ENCODE peak calls at places on chromosomes 5 and 9, in six cellular contexts. Q is CD8-positive, alpha-beta T cell; M is AG09319; L is esophagus squamous epithelium; G is lower lobe of right lung; C is GM20000. V is an unnamed sample.
A peak's percentile ranks its signal among the peaks of the same experiment; 100 is the strongest.

GRCh38 chr5:39074009-39074886 is at the start of gene RICTOR:
- DNase-seq in G (peak; percentile 95), C (peak; percentile 97), M (peak; percentile 63), Q (peak; percentile 91), L (peak; percentile 48), V (peak; percentile 94)

GRCh38 chr5:181120311-181120710 is 10.7 kb downstream of the OR2V1 start:
- DNase-seq in Q (no peak), C (no peak), L (no peak), G (no peak), M (no peak), V (no peak)

GRCh38 chr5:116045821-116046220 is 13.5 kb downstream of the ARL14EPL start:
- DNase-seq in Q (no peak), M (no peak), C (no peak), L (no peak), G (no peak), V (no peak)

GRCh38 chr5:123512631-123513461 is 869 bp downstream of the CSNK1G3 start:
- DNase-seq in M (no peak), C (peak; percentile 65), G (peak; percentile 57), Q (peak; percentile 26), L (no peak), V (peak; percentile 47)

GRCh38 chr5:153559926-153560325 is 69.5 kb downstream of the GRIA1 start:
- DNase-seq in C (no peak), L (no peak), Q (no peak), M (peak; percentile 47), G (no peak), V (no peak)

GRCh38 chr9:129458663-129459549 is 162.0 kb downstream of the C9orf50 start:
- DNase-seq in Q (peak; percentile 59), C (no peak), L (no peak), M (no peak), G (peak; percentile 61), V (no peak)

GRCh38 chr9:89817186-89817960 is 212.6 kb downstream of the GADD45G start:
- DNase-seq in Q (no peak), M (no peak), L (no peak), C (no peak), G (no peak), V (no peak)

GRCh38 chr9:37969130-37969529 is 65.2 kb upstream of the SLC25A51 start:
- DNase-seq in M (no peak), C (no peak), G (no peak), L (no peak), Q (no peak), V (no peak)

GRCh38 chr5:109857405-109858031 is 167.8 kb downstream of the MAN2A1 start:
- DNase-seq in Q (peak; percentile 15), L (no peak), G (no peak), M (no peak), C (no peak), V (no peak)

GRCh38 chr9:123757547-123757946 is 172.4 kb downstream of the DENND1A start:
- DNase-seq in Q (no peak), L (no peak), M (no peak), G (no peak), C (no peak), V (no peak)

GRCh38 chr5:73496984-73497457 is 1.2 kb upstream of the BTF3 start:
- DNase-seq in M (no peak), L (no peak), G (no peak), C (no peak), Q (no peak), V (peak; percentile 31)

GRCh38 chr5:97550164-97550563 is 367.1 kb upstream of the RIOK2 start:
- DNase-seq in C (no peak), L (no peak), M (no peak), G (no peak), Q (no peak), V (no peak)

GRCh38 chr9:34986541-34987047 is 3.0 kb upstream of the DNAJB5 start:
- DNase-seq in C (no peak), L (no peak), Q (peak; percentile 66), M (no peak), G (peak; percentile 58), V (no peak)

GRCh38 chr5:167393328-167393727 is 898.1 kb upstream of the WWC1 start:
- DNase-seq in G (no peak), M (no peak), C (no peak), Q (no peak), L (no peak), V (no peak)

GRCh38 chr5:135761746-135762145 is 72.7 kb upstream of the SLC25A48 start:
- DNase-seq in Q (no peak), G (no peak), L (no peak), C (no peak), M (no peak), V (no peak)

GRCh38 chr5:10192309-10192708 is 57.4 kb downstream of the ATPSCKMT start:
- DNase-seq in G (no peak), M (peak; percentile 38), Q (no peak), L (no peak), C (no peak), V (no peak)

GRCh38 chr5:26805076-26805475 is 233.3 kb downstream of the CDH9 start:
- DNase-seq in L (no peak), C (no peak), M (no peak), G (no peak), Q (no peak), V (no peak)

GRCh38 chr5:83721878-83722779 is 1.5 kb upstream of the HAPLN1 start:
- DNase-seq in M (peak; percentile 46), L (no peak), C (peak; percentile 71), Q (no peak), G (peak; percentile 59), V (peak; percentile 73)

GRCh38 chr5:21644032-21644431 is 1209.1 kb downstream of the CDH12 start:
- DNase-seq in Q (no peak), C (no peak), G (no peak), L (no peak), M (no peak), V (no peak)

GRCh38 chr5:142322747-142323479 is 1.9 kb downstream of the SPRY4 start:
- DNase-seq in L (no peak), C (no peak), M (peak; percentile 63), G (no peak), Q (no peak), V (no peak)

GRCh38 chr5:142325677-142326479 is 1.1 kb upstream of the SPRY4 start:
- DNase-seq in G (peak; percentile 73), M (peak; percentile 28), C (no peak), Q (no peak), L (no peak), V (no peak)

GRCh38 chr5:142323480-142324376 is 1.1 kb downstream of the SPRY4 start:
- DNase-seq in L (no peak), G (peak; percentile 50), M (no peak), C (no peak), Q (no peak), V (no peak)

GRCh38 chr5:142324871-142325676 is at the start of gene SPRY4:
- DNase-seq in G (peak; percentile 92), L (peak; percentile 31), M (peak; percentile 96), C (peak; percentile 90), Q (peak; percentile 80), V (peak; percentile 89)

DNA sequence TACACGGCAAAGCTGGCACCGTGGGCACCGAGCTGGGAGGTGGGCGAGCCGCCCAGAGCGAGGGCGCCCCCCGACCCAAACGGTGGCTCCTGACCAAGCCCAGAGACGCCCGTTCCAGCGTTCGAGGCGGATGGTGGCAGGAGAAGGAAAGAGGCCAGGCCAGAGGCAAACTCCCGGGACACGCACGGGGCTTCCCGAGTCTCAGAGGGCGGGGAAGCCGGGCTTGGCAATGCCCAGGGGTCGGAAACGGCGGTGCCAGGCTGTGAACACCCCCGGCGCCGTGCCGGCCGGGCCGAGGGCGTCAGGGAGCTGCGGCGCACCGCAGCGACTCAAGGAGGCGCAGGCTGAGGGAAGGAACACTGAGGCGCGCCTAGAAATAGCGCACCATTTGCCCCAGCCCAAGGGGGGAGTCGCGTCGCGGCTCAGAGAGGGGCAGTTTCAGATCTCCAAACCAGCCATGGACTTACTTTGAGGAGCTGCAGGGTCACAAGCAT is 397 bp downstream of the SPRY4 start:
- DNase-seq in Q (no peak), C (peak; percentile 54), G (peak; percentile 61), M (no peak), L (no peak), V (no peak)
- TF ChIP-seq CTCF in Q (no peak), C (no peak), G (peak; percentile 34), M (peak; percentile 23), L (peak; percentile 22), V (peak; percentile 9)

GRCh38 chr5:65750938-65751337 is 28.9 kb downstream of the NLN start:
- DNase-seq in M (no peak), C (no peak), G (no peak), Q (no peak), L (no peak), V (no peak)

GRCh38 chr5:65749956-65750355 is 28.0 kb downstream of the NLN start:
- DNase-seq in C (no peak), L (no peak), Q (no peak), G (no peak), M (no peak), V (no peak)

GRCh38 chr5:65753189-65753588 is 31.2 kb downstream of the NLN start:
- DNase-seq in Q (no peak), C (no peak), M (no peak), L (no peak), G (no peak), V (no peak)

GRCh38 chr5:65749221-65749844 is 27.3 kb downstream of the NLN start:
- DNase-seq in C (no peak), G (no peak), L (no peak), Q (no peak), M (no peak), V (no peak)
- TF ChIP-seq CTCF in C (no peak), G (no peak), L (no peak), Q (no peak), M (no peak), V (no peak)

DNA sequence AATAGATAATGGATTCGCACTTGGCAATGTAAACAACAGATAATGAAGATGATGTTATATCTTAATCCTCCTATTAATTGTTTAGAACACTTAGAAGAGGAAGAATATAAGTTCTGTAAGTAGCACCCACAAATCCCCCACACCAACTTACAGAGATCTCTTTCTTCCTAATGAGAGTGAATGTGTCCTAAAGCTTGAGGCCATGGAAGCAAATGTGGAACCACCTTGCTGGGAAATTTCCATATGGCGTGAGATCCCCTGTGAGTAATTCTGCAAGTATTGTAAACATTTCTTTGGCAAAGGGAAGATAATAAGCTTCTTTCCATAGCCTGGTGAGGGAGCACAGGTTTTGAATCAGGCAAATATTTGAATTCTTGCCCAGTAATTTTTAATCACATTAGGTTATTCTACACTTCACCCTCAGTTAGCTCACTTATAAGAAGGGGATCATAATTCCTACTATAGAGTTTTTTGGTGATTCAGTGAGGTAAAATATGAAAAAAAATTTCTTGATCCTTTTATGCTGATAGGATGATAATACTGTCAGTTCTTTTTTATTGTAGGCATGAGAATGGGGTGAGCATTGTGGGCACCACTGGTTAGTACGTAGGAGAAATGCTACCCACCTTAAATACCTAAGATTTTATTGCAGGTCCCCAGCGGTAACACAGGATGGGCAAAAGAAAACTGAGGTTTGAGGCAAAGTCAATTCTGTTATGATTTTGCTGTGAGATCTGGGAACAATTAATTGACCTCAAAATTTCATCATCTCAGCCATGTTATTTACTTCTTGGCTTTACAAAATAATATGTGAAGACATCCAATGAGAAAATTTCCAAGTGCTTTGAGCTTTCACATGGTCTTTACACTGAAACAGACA is 574.8 kb downstream of the PSAT1 start:
- DNase-seq in G (no peak), L (no peak), Q (no peak), C (no peak), M (peak; percentile 72), V (no peak)
- TF ChIP-seq CTCF in G (no peak), L (no peak), Q (no peak), C (no peak), M (no peak), V (no peak)

DNA sequence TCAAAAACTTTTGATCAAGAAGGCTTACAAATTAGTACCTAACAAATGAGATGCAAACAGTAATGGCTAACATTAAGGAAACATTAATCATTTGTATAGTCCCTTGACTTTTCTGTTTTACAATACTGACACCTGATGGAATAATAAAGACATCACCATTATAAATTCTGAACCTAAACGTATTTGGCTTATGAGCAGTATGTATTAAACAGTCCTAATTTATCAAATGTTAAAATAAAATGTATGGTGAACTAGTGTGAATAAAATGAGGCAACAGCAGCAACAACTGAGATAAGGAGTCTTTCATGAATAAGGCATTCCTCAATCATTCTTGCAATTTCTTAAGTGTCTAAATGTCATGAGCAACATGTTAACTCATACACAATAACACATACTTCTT is 6.0 kb downstream of the PUM3 start:
- DNase-seq in C (no peak), L (no peak), Q (no peak), G (no peak), M (no peak), V (no peak)
- TF ChIP-seq CTCF in C (no peak), L (no peak), Q (no peak), G (peak; percentile 40), M (peak; percentile 30), V (no peak)